ENCODE peak calls at places on chromosomes 13 and 19, in seven cellular contexts. T is tibial artery, Q is heart right ventricle, U is ascending aorta, F is neuronal stem cell, R is cardiac muscle cell, S is psoas muscle. O is an unnamed sample. For H3K4me1, the result is how much of the 10 kb centered on the place peaks cover.

GRCh38 chr13:33472446-33472845 is 186.9 kb upstream of the STARD13 start:
- DNase-seq in T (no peak), Q (no peak), U (no peak), F (no peak), R (no peak), S (no peak), O (no peak)

GRCh38 chr13:27920677-27921420 is 1.0 kb downstream of the PDX1 start:
- DNase-seq in T (no peak), Q (no peak), U (no peak), F (peak), R (peak), S (no peak), O (no peak)

GRCh38 chr19:5637971-5638370 is 15.1 kb downstream of the SAFB start:
- DNase-seq in T (no peak), Q (no peak), U (no peak), F (no peak), R (no peak), S (no peak), O (no peak)

GRCh38 chr19:13428352-13428751 is 77.9 kb downstream of the CACNA1A start:
- DNase-seq in T (no peak), Q (no peak), U (no peak), F (no peak), R (peak), S (no peak), O (no peak)

GRCh38 chr13:35005051-35005450 is 63.0 kb downstream of the NBEA start:
- DNase-seq in T (no peak), Q (no peak), U (no peak), F (no peak), R (no peak), S (no peak), O (no peak)

GRCh38 chr19:30146346-30146745 is 204.3 kb downstream of the URI1 start:
- DNase-seq in T (no peak), Q (no peak), U (no peak), F (no peak), R (no peak), S (no peak), O (no peak)

GRCh38 chr13:94028234-94029145 is 451.0 kb downstream of the DCT start:
- DNase-seq in T (no peak), Q (no peak), U (no peak), F (no peak), R (peak), S (no peak), O (no peak)

GRCh38 chr19:29263305-29264080 is 50.5 kb upstream of the UQCRFS1 start:
- DNase-seq in T (peak), Q (no peak), U (no peak), F (peak), R (peak), S (peak), O (no peak)

GRCh38 chr13:93398167-93398566 is 171.6 kb downstream of the GPC6 start:
- DNase-seq in T (no peak), Q (no peak), U (no peak), F (no peak), R (no peak), S (no peak), O (no peak)

DNA sequence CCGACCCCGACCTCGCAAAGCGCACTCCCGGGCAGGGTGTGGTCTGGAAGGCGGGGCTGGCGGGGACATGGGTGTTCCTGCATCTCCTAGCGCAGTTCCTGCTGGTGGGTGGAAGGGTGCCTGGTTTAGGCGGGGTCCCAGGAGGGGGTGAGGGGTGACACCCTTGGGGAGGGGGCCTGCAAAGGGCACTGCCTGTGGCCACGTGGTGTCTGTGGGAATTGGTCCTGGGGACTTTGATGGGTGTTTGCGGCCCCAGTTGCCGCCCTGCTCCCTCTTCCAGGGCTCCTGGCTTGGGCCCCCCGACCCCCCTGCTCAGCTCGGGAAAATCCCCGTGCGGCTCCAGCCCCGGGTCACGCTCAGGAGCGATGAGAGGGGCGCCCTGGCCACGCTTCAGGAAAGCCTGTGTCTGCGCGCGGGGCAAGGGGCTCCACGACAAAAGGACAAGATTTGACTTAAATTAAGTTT is 19.1 kb downstream of the WTIP start:
- DNase-seq in T (peak), Q (no peak), U (no peak), F (no peak), R (no peak), S (no peak), O (no peak)
- H3K4me1 ChIP-seq in T (under half), Q (under half), U (under half), F (under half), R (under half), S (under half), O (under half)

GRCh38 chr19:42528354-42529247 is at the start of gene CEACAM1:
- DNase-seq in T (no peak), Q (peak), U (no peak), F (no peak), R (no peak), S (peak), O (peak)
- H3K4me1 ChIP-seq in T (under half), Q (under half), U (under half), F (under half), R (under half), S (under half), O (under half)

GRCh38 chr13:110410000-110410399 is 102.9 kb downstream of the COL4A2 start:
- DNase-seq in T (no peak), Q (no peak), U (no peak), F (no peak), R (no peak), S (no peak), O (no peak)

GRCh38 chr13:110412132-110412912 is 105.2 kb downstream of the COL4A2 start:
- DNase-seq in T (peak), Q (peak), U (peak), F (peak), R (peak), S (peak), O (peak)

GRCh38 chr13:110411316-110412105 is 104.4 kb downstream of the COL4A2 start:
- DNase-seq in T (no peak), Q (no peak), U (no peak), F (no peak), R (no peak), S (no peak), O (no peak)

GRCh38 chr13:110409581-110409992 is 102.5 kb downstream of the COL4A2 start:
- DNase-seq in T (peak), Q (no peak), U (no peak), F (no peak), R (no peak), S (no peak), O (no peak)

GRCh38 chr13:110410906-110411305 is 103.8 kb downstream of the COL4A2 start:
- DNase-seq in T (no peak), Q (no peak), U (no peak), F (no peak), R (no peak), S (no peak), O (no peak)
- H3K4me1 ChIP-seq in T (half or more), Q (half or more), U (half or more), F (under half), R (under half), S (under half), O (under half)

DNA sequence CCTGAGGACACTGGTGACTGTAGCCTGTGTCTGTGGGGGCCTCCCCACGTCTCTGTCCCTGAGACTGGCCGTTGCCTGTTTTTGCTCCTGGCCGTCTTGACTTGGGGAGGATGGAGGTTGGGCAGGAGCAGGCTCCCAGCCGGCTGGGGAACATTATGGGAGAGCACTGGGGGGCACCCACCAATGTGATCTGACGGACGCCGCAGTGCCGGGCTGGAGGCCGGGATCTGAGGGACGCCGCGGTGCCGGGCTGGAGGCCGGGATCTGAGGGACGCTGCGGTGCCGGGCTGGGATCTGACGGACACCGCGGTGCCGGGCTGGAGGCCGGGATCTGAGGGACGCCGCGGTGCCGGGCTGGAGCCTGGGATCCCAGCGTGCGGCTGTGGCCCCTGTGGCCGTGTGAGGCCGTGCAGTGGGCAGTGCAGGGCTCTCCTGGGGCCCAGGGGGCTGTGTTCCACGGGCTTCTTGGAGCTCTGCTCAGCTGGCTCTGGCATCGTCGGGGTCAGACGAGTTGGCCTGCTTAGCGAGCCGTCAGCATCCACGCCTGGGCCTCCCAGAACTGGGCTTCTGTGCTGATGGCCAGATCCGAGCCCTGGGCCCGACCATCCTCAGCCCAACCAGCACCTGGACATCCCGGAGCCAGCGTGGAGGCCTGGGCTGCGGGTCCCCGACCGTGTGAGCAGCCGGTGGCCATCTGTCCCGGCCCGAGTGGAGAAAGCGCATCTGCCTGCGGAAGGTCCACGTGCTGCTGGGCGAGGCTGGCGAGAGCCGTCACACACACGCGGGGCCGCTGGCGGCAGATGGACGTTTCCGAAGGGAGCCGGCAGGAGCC is 45.8 kb downstream of the GAS6 start:
- DNase-seq in T (no peak), Q (no peak), U (no peak), F (no peak), R (no peak), S (no peak), O (no peak)
- H3K4me1 ChIP-seq in T (half or more), Q (half or more), U (under half), F (under half), R (under half), S (under half), O (under half)

DNA sequence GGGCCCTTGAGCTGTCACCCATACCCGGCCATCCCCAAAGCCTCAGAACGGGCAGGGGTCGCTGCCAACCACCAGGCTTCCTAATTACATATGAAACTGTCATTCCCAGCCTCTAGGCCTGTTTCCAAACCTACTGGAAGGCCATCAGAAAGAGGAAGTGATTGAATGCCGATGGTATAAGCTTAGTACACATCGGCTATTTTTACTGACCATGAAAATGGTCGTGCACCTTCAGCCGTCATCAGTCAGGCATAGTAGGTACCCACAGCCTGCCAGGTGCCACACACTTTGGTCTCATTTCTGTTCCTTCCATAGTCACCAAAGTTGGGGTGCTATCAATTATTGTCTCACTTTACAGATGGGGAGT is 10.2 kb downstream of the KRI1 start:
- DNase-seq in T (no peak), Q (no peak), U (no peak), F (no peak), R (no peak), S (no peak), O (no peak)
- H3K4me1 ChIP-seq in T (under half), Q (under half), U (under half), F (under half), R (under half), S (under half), O (under half)

DNA sequence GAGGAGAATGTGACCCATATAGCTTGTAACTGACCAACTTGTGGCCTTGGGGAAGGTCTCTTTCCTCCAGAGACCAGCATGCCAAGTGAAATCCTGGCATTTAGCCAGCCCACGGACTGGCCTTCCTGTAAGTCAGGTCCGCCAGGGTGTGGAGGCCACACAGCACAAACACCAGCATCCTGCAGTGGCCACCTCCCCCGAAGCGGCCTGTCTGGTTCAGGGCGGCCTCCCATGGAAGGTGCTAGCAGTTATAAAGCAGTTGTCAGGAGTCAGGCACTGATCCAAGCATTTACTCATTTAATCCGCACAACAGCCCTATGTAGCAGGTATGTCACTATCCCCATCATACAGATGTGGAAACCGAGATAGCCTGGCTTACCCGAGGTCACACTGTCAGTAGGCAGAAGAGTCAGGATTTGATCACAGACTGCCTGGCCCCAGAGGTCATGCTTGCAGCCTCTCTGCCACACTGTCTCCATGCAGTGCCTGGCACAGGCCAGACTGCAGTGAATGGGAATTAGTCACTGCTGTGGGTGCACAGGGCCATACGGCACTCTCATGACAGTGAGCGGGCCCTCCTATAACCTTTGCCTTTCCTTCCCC is 36.7 kb downstream of the CAPN12 start:
- DNase-seq in T (peak), Q (peak), U (no peak), F (no peak), R (no peak), S (peak), O (peak)
- H3K4me1 ChIP-seq in T (half or more), Q (half or more), U (half or more), F (under half), R (under half), S (half or more), O (under half)

GRCh38 chr19:48418317-48419064 is 25.0 kb downstream of the GRIN2D start:
- DNase-seq in T (no peak), Q (no peak), U (no peak), F (no peak), R (no peak), S (no peak), O (no peak)
- H3K4me1 ChIP-seq in T (under half), Q (under half), U (under half), F (under half), R (under half), S (under half), O (under half)

GRCh38 chr19:18608805-18609716 is 2.5 kb upstream of the CRLF1 start:
- DNase-seq in T (no peak), Q (no peak), U (no peak), F (no peak), R (no peak), S (no peak), O (no peak)
- H3K4me1 ChIP-seq in T (half or more), Q (half or more), U (under half), F (under half), R (under half), S (under half), O (under half)